ENCODE peak calls at places on chromosomes 12 and 14, in ten cellular contexts. One of them, this sample, is unnamed.

GRCh38 chr12:9043766-9044165 is 54.4 kb downstream of the KLRG1 start:
- DNase-seq in ovary: no peak
- DNase-seq in A673: no peak
- DNase-seq in natural killer cell: no peak
- DNase-seq in GM10248: no peak
- DNase-seq in glutamatergic neuron: no peak
- DNase-seq in progenitor cell of endocrine pancreas: no peak
- DNase-seq in HL-60: no peak
- DNase-seq in GM12864: no peak
- DNase-seq in A549: no peak
- DNase-seq in this sample: no peak

GRCh38 chr12:119151445-119151844 is 27.3 kb upstream of the HSPB8 start:
- DNase-seq in ovary: no peak
- DNase-seq in A673: no peak
- DNase-seq in natural killer cell: no peak
- DNase-seq in GM10248: no peak
- DNase-seq in glutamatergic neuron: no peak
- DNase-seq in progenitor cell of endocrine pancreas: no peak
- DNase-seq in HL-60: no peak
- DNase-seq in GM12864: no peak
- DNase-seq in A549: no peak
- DNase-seq in this sample: no peak

GRCh38 chr14:75176142-75176820 is at the start of gene TMED10:
- DNase-seq in ovary: peak; percentile 91
- DNase-seq in A673: peak; percentile 94
- DNase-seq in natural killer cell: peak; percentile 90
- DNase-seq in GM10248: peak; percentile 85
- DNase-seq in glutamatergic neuron: peak; percentile 92
- DNase-seq in progenitor cell of endocrine pancreas: peak; percentile 77
- DNase-seq in HL-60: peak; percentile 77
- DNase-seq in GM12864: peak; percentile 77
- DNase-seq in A549: peak; percentile 94
- DNase-seq in this sample: peak; percentile 88

GRCh38 chr12:102874819-102875218 is 42.2 kb downstream of the PAH start:
- DNase-seq in ovary: peak; percentile 32
- DNase-seq in A673: no peak
- DNase-seq in natural killer cell: no peak
- DNase-seq in GM10248: no peak
- DNase-seq in glutamatergic neuron: no peak
- DNase-seq in progenitor cell of endocrine pancreas: no peak
- DNase-seq in HL-60: no peak
- DNase-seq in GM12864: no peak
- DNase-seq in A549: no peak
- DNase-seq in this sample: no peak

GRCh38 chr14:67018720-67019119 is 170.5 kb upstream of the GARIN2 start:
- DNase-seq in ovary: no peak
- DNase-seq in A673: no peak
- DNase-seq in natural killer cell: no peak
- DNase-seq in GM10248: peak; percentile 16
- DNase-seq in glutamatergic neuron: no peak
- DNase-seq in progenitor cell of endocrine pancreas: no peak
- DNase-seq in HL-60: no peak
- DNase-seq in GM12864: no peak
- DNase-seq in A549: no peak
- DNase-seq in this sample: no peak

GRCh38 chr12:53219116-53219955 is 12.3 kb upstream of the ITGB7 start:
- DNase-seq in ovary: no peak
- DNase-seq in A673: peak; percentile 41
- DNase-seq in natural killer cell: peak; percentile 35
- DNase-seq in GM10248: peak; percentile 66
- DNase-seq in glutamatergic neuron: no peak
- DNase-seq in progenitor cell of endocrine pancreas: no peak
- DNase-seq in HL-60: peak; percentile 60
- DNase-seq in GM12864: peak; percentile 66
- DNase-seq in A549: peak; percentile 51
- DNase-seq in this sample: no peak

GRCh38 chr12:76539727-76540126 is 19.8 kb downstream of the OSBPL8 start:
- DNase-seq in ovary: no peak
- DNase-seq in A673: no peak
- DNase-seq in natural killer cell: no peak
- DNase-seq in GM10248: no peak
- DNase-seq in glutamatergic neuron: no peak
- DNase-seq in progenitor cell of endocrine pancreas: no peak
- DNase-seq in HL-60: no peak
- DNase-seq in GM12864: no peak
- DNase-seq in A549: no peak
- DNase-seq in this sample: no peak

GRCh38 chr12:23949212-23950010 is at the start of gene SOX5:
- DNase-seq in ovary: peak; percentile 20
- DNase-seq in A673: peak; percentile 57
- DNase-seq in natural killer cell: no peak
- DNase-seq in GM10248: no peak
- DNase-seq in glutamatergic neuron: peak; percentile 75
- DNase-seq in progenitor cell of endocrine pancreas: peak; percentile 47
- DNase-seq in HL-60: no peak
- DNase-seq in GM12864: no peak
- DNase-seq in A549: peak; percentile 4
- DNase-seq in this sample: peak; percentile 45

GRCh38 chr14:96754845-96755184 is 42.4 kb upstream of the VRK1 start:
- DNase-seq in ovary: no peak
- DNase-seq in A673: peak; percentile 18
- DNase-seq in natural killer cell: no peak
- DNase-seq in GM10248: no peak
- DNase-seq in glutamatergic neuron: peak; percentile 89
- DNase-seq in progenitor cell of endocrine pancreas: no peak
- DNase-seq in HL-60: no peak
- DNase-seq in GM12864: no peak
- DNase-seq in A549: no peak
- DNase-seq in this sample: no peak

GRCh38 chr12:53298154-53298553 is 1.3 kb upstream of the MYG1 start:
- DNase-seq in ovary: no peak
- DNase-seq in A673: no peak
- DNase-seq in natural killer cell: no peak
- DNase-seq in GM10248: no peak
- DNase-seq in glutamatergic neuron: no peak
- DNase-seq in progenitor cell of endocrine pancreas: no peak
- DNase-seq in HL-60: peak; percentile 45
- DNase-seq in GM12864: no peak
- DNase-seq in A549: no peak
- DNase-seq in this sample: no peak

GRCh38 chr12:52215587-52216031 is 17.4 kb upstream of the KRT7 start:
- DNase-seq in ovary: no peak
- DNase-seq in A673: no peak
- DNase-seq in natural killer cell: no peak
- DNase-seq in GM10248: no peak
- DNase-seq in glutamatergic neuron: no peak
- DNase-seq in progenitor cell of endocrine pancreas: no peak
- DNase-seq in HL-60: no peak
- DNase-seq in GM12864: no peak
- DNase-seq in A549: peak; percentile 93
- DNase-seq in this sample: no peak

GRCh38 chr14:55122441-55122986 is 6.5 kb upstream of the LGALS3 start:
- DNase-seq in ovary: no peak
- DNase-seq in A673: no peak
- DNase-seq in natural killer cell: no peak
- DNase-seq in GM10248: no peak
- DNase-seq in glutamatergic neuron: no peak
- DNase-seq in progenitor cell of endocrine pancreas: no peak
- DNase-seq in HL-60: no peak
- DNase-seq in GM12864: no peak
- DNase-seq in A549: no peak
- DNase-seq in this sample: no peak

GRCh38 chr12:14514154-14514842 is 53.4 kb downstream of the PLBD1 start:
- DNase-seq in ovary: no peak
- DNase-seq in A673: peak; percentile 89
- DNase-seq in natural killer cell: no peak
- DNase-seq in GM10248: peak; percentile 56
- DNase-seq in glutamatergic neuron: no peak
- DNase-seq in progenitor cell of endocrine pancreas: peak; percentile 37
- DNase-seq in HL-60: peak; percentile 57
- DNase-seq in GM12864: peak; percentile 24
- DNase-seq in A549: peak; percentile 23
- DNase-seq in this sample: no peak

GRCh38 chr12:96044017-96044985 is 8.9 kb upstream of the LTA4H start:
- DNase-seq in ovary: no peak
- DNase-seq in A673: no peak
- DNase-seq in natural killer cell: no peak
- DNase-seq in GM10248: no peak
- DNase-seq in glutamatergic neuron: no peak
- DNase-seq in progenitor cell of endocrine pancreas: no peak
- DNase-seq in HL-60: no peak
- DNase-seq in GM12864: no peak
- DNase-seq in A549: no peak
- DNase-seq in this sample: no peak

GRCh38 chr12:59500335-59500734 is 95.5 kb upstream of the SLC16A7 start:
- DNase-seq in ovary: no peak
- DNase-seq in A673: no peak
- DNase-seq in natural killer cell: no peak
- DNase-seq in GM10248: no peak
- DNase-seq in glutamatergic neuron: no peak
- DNase-seq in progenitor cell of endocrine pancreas: no peak
- DNase-seq in HL-60: no peak
- DNase-seq in GM12864: no peak
- DNase-seq in A549: no peak
- DNase-seq in this sample: no peak

DNA sequence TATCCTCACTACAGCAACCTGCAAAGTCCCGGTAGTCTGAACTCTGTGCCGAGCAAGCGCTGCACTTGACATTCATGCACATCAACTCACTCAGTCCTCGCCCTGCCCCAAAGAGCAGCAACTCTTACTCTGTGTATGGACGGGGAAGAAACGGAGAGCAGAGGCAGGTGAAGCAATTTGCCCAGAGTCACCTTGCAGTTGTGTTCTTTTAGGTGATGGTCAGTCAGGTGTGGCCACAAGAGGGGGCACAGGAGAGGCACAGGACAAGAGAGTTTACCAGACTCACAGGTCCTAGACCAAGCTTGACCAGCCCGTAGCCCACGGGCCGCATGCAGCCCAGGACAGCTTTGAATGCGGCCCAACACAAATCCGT is 39.1 kb downstream of the TSPAN11 start:
- DNase-seq in ovary: no peak
- DNase-seq in A673: no peak
- DNase-seq in natural killer cell: no peak
- DNase-seq in GM10248: no peak
- DNase-seq in glutamatergic neuron: no peak
- DNase-seq in progenitor cell of endocrine pancreas: no peak
- DNase-seq in HL-60: no peak
- DNase-seq in GM12864: no peak
- DNase-seq in A549: peak; percentile 41
- DNase-seq in this sample: no peak
- TF ChIP-seq CTCF in ovary: no peak
- TF ChIP-seq CTCF in A673: no peak
- TF ChIP-seq CTCF in natural killer cell: no peak
- TF ChIP-seq CTCF in GM10248: no peak
- TF ChIP-seq CTCF in glutamatergic neuron: no peak
- TF ChIP-seq CTCF in progenitor cell of endocrine pancreas: peak; percentile 66
- TF ChIP-seq CTCF in HL-60: no peak
- TF ChIP-seq CTCF in GM12864: no peak
- TF ChIP-seq CTCF in A549: no peak
- TF ChIP-seq CTCF in this sample: no peak

GRCh38 chr12:120775862-120776552 is 50.4 kb downstream of the ACADS start:
- DNase-seq in ovary: no peak
- DNase-seq in A673: no peak
- DNase-seq in natural killer cell: no peak
- DNase-seq in GM10248: no peak
- DNase-seq in glutamatergic neuron: no peak
- DNase-seq in progenitor cell of endocrine pancreas: no peak
- DNase-seq in HL-60: no peak
- DNase-seq in GM12864: no peak
- DNase-seq in A549: no peak
- DNase-seq in this sample: no peak
- TF ChIP-seq CTCF in ovary: no peak
- TF ChIP-seq CTCF in A673: peak; percentile 11
- TF ChIP-seq CTCF in natural killer cell: no peak
- TF ChIP-seq CTCF in GM10248: no peak
- TF ChIP-seq CTCF in glutamatergic neuron: peak; percentile 56
- TF ChIP-seq CTCF in progenitor cell of endocrine pancreas: peak; percentile 24
- TF ChIP-seq CTCF in HL-60: no peak
- TF ChIP-seq CTCF in GM12864: no peak
- TF ChIP-seq CTCF in A549: no peak
- TF ChIP-seq CTCF in this sample: peak; percentile 28

GRCh38 chr12:30753233-30753632 is 1.5 kb downstream of the CAPRIN2 start:
- DNase-seq in ovary: no peak
- DNase-seq in A673: peak; percentile 79
- DNase-seq in natural killer cell: no peak
- DNase-seq in GM10248: peak; percentile 17
- DNase-seq in glutamatergic neuron: peak; percentile 60
- DNase-seq in progenitor cell of endocrine pancreas: no peak
- DNase-seq in HL-60: no peak
- DNase-seq in GM12864: no peak
- DNase-seq in A549: peak; percentile 60
- DNase-seq in this sample: peak; percentile 28

GRCh38 chr12:30754750-30755394 is at the start of gene CAPRIN2:
- DNase-seq in ovary: peak; percentile 94
- DNase-seq in A673: peak; percentile 97
- DNase-seq in natural killer cell: peak; percentile 90
- DNase-seq in GM10248: peak; percentile 92
- DNase-seq in glutamatergic neuron: peak; percentile 97
- DNase-seq in progenitor cell of endocrine pancreas: peak; percentile 100
- DNase-seq in HL-60: peak; percentile 91
- DNase-seq in GM12864: peak; percentile 80
- DNase-seq in A549: peak; percentile 97
- DNase-seq in this sample: peak; percentile 97

GRCh38 chr12:30755395-30755762 is 628 bp upstream of the CAPRIN2 start:
- DNase-seq in ovary: no peak
- DNase-seq in A673: no peak
- DNase-seq in natural killer cell: no peak
- DNase-seq in GM10248: no peak
- DNase-seq in glutamatergic neuron: no peak
- DNase-seq in progenitor cell of endocrine pancreas: no peak
- DNase-seq in HL-60: no peak
- DNase-seq in GM12864: no peak
- DNase-seq in A549: peak; percentile 2
- DNase-seq in this sample: no peak

GRCh38 chr12:30754383-30754749 is 385 bp downstream of the CAPRIN2 start:
- DNase-seq in ovary: no peak
- DNase-seq in A673: no peak
- DNase-seq in natural killer cell: no peak
- DNase-seq in GM10248: no peak
- DNase-seq in glutamatergic neuron: no peak
- DNase-seq in progenitor cell of endocrine pancreas: no peak
- DNase-seq in HL-60: no peak
- DNase-seq in GM12864: no peak
- DNase-seq in A549: peak; percentile 34
- DNase-seq in this sample: no peak

GRCh38 chr12:30753761-30754382 is 879 bp downstream of the CAPRIN2 start:
- DNase-seq in ovary: no peak
- DNase-seq in A673: peak; percentile 33
- DNase-seq in natural killer cell: no peak
- DNase-seq in GM10248: no peak
- DNase-seq in glutamatergic neuron: no peak
- DNase-seq in progenitor cell of endocrine pancreas: no peak
- DNase-seq in HL-60: no peak
- DNase-seq in GM12864: peak; percentile 5
- DNase-seq in A549: peak; percentile 19
- DNase-seq in this sample: no peak
- TF ChIP-seq CTCF in ovary: no peak
- TF ChIP-seq CTCF in A673: no peak
- TF ChIP-seq CTCF in natural killer cell: no peak
- TF ChIP-seq CTCF in GM10248: no peak
- TF ChIP-seq CTCF in glutamatergic neuron: no peak
- TF ChIP-seq CTCF in progenitor cell of endocrine pancreas: no peak
- TF ChIP-seq CTCF in HL-60: no peak
- TF ChIP-seq CTCF in GM12864: no peak
- TF ChIP-seq CTCF in A549: no peak
- TF ChIP-seq CTCF in this sample: no peak

GRCh38 chr12:32293808-32294419 is 105.4 kb upstream of the FGD4 start:
- DNase-seq in ovary: no peak
- DNase-seq in A673: no peak
- DNase-seq in natural killer cell: no peak
- DNase-seq in GM10248: no peak
- DNase-seq in glutamatergic neuron: no peak
- DNase-seq in progenitor cell of endocrine pancreas: no peak
- DNase-seq in HL-60: no peak
- DNase-seq in GM12864: no peak
- DNase-seq in A549: no peak
- DNase-seq in this sample: no peak
- TF ChIP-seq CTCF in ovary: no peak
- TF ChIP-seq CTCF in A673: no peak
- TF ChIP-seq CTCF in natural killer cell: no peak
- TF ChIP-seq CTCF in GM10248: no peak
- TF ChIP-seq CTCF in glutamatergic neuron: peak; percentile 38
- TF ChIP-seq CTCF in progenitor cell of endocrine pancreas: no peak
- TF ChIP-seq CTCF in HL-60: no peak
- TF ChIP-seq CTCF in GM12864: no peak
- TF ChIP-seq CTCF in A549: no peak
- TF ChIP-seq CTCF in this sample: peak; percentile 9